ENCODE peak calls at places on chromosomes 2 and 18, in four cellular contexts. I is GM12878, N is HepG2, A is K562. U is an unnamed sample.
A peak's percentile ranks its signal among the peaks of the same experiment; 100 is the strongest.

GRCh38 chr18:1659190-1659589 is 754.5 kb downstream of the ADCYAP1 start:
- DNase-seq in I (no peak), N (no peak), A (no peak), U (no peak)

GRCh38 chr2:234403074-234403473 is 93.8 kb downstream of the ARL4C start:
- DNase-seq in I (no peak), N (no peak), A (no peak), U (no peak)

GRCh38 chr2:174495365-174496012 is 8.7 kb upstream of the GPR155 start:
- DNase-seq in I (no peak), N (no peak), A (no peak), U (no peak)

GRCh38 chr2:97953867-97954266 is 41.9 kb downstream of the TMEM131 start:
- DNase-seq in I (no peak), N (no peak), A (no peak), U (no peak)

GRCh38 chr2:174247474-174248186 is 702 bp downstream of the OLA1 start:
- DNase-seq in I (no peak), N (peak; percentile 70), A (no peak), U (peak; percentile 25)

GRCh38 chr18:1149709-1150108 is 245.0 kb downstream of the ADCYAP1 start:
- DNase-seq in I (no peak), N (no peak), A (no peak), U (no peak)

GRCh38 chr18:23802817-23803216 is 113.6 kb downstream of the LAMA3 start:
- DNase-seq in I (no peak), N (no peak), A (no peak), U (no peak)

GRCh38 chr2:85945576-85945975 is 56.8 kb upstream of the ST3GAL5 start:
- DNase-seq in I (no peak), N (no peak), A (no peak), U (no peak)

GRCh38 chr2:217899231-217900009 is 103.4 kb downstream of the TNS1 start:
- DNase-seq in I (no peak), N (peak; percentile 86), A (peak; percentile 82), U (peak; percentile 77)

GRCh38 chr2:74671479-74671878 is 17.4 kb downstream of the SEMA4F start:
- DNase-seq in I (no peak), N (no peak), A (no peak), U (no peak)

GRCh38 chr2:18492721-18493120 is 67.7 kb downstream of the RDH14 start:
- DNase-seq in I (no peak), N (no peak), A (no peak), U (no peak)

GRCh38 chr2:157696036-157696435 is 67.4 kb upstream of the ACVR1C start:
- DNase-seq in I (no peak), N (no peak), A (no peak), U (no peak)

GRCh38 chr2:81304154-81304830 is 999.7 kb upstream of the LRRTM1 start:
- DNase-seq in I (no peak), N (no peak), A (no peak), U (no peak)

DNA sequence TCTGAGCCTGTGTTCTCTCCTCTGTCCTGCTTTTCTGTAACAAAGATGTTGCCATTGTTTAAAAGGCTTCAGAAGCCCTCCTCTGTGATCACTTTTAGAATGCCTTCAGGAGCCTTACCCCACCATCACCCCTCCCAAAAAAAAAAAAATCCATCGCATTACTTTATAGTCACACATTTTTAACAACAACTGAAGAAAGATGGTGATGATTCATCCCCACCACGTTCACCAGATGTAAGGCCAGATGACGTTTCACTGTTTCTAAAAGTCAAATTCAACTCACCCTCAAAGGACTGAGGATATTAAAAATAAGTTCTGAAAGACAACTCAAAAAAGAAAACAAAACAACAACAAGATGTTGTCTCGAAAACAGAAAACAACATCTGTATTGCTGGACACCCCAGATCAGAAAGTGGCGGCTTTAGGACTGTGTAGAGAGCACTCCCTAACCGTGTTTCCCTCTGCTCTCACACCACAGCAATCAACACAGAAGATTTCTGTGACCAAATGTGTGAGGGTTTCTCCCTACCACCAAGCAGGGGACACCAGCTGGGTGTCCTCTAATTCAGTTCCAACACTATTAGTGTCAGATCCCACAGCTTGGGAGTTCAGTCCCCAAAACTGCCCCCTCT is 61.9 kb upstream of the CREB1 start:
- DNase-seq in I (peak; percentile 16), N (no peak), A (peak; percentile 8), U (no peak)
- TF ChIP-seq BHLHE40 in I (no peak), N (no peak), A (no peak), U (no peak)

DNA sequence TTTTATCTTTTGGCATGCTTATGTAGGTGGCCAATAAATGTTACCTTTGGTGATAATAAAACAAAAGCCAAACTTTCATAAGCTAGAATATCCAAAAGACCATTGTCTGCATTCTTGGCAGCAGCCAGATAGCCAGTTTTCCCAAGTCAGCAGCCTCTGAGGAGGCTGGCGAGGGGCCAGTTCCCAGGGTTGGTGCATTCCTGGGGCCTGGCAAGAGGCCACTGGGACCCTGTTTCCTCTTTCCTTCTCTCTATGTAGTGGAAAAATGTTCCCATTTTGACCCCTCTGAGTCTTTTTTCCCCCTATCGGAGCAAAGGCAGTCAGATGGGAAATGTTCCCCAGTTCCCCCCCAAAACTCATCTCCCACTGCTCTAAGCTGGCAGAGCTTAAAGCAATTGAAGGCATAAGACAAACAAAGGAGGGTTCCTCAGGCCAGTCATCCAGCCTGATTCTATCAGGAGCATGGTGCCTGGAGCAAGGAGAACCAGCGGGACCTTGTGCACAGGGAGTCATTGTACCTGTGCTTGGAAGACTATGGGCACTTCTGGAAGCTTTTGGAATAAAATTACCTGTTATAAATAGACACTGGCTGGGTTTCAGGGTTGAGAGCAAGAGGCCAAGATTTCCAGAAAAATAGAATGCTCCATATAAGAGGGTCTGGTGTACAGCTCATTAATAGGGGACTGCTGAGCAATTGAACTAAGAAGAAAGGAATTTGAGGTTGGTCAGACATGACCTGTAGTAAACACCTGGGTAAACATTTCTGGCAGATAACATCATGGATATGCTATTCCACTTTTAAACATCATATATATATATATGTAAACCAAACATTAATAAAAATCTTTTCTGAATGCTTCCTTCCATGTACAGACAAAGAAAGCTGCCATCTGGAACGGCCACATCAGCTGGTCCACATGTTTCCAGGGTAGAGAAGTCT is 63.4 kb downstream of the NCKAP5 start:
- DNase-seq in I (no peak), N (no peak), A (no peak), U (no peak)
- TF ChIP-seq JUNB in I (no peak), N (no peak), A (no peak), U (no peak)

GRCh38 chr2:88082781-88083180 is 15.2 kb downstream of the SMYD1 start:
- DNase-seq in I (no peak), N (no peak), A (no peak), U (no peak)

GRCh38 chr2:88077076-88077475 is 9.5 kb downstream of the SMYD1 start:
- DNase-seq in I (no peak), N (no peak), A (no peak), U (no peak)

GRCh38 chr2:88078624-88079169 is 11.1 kb downstream of the SMYD1 start:
- DNase-seq in I (no peak), N (no peak), A (no peak), U (no peak)

GRCh38 chr2:88081924-88082609 is 14.4 kb downstream of the SMYD1 start:
- DNase-seq in I (no peak), N (no peak), A (no peak), U (no peak)

GRCh38 chr2:88080545-88080944 is 12.9 kb downstream of the SMYD1 start:
- DNase-seq in I (no peak), N (no peak), A (no peak), U (no peak)
- TF ChIP-seq BHLHE40 in I (no peak), N (no peak), A (no peak), U (no peak)

GRCh38 chr2:121486191-121486590 is 44.5 kb upstream of the RNU4ATAC start:
- DNase-seq in I (no peak), N (no peak), A (no peak), U (no peak)
- TF ChIP-seq JUNB in I (no peak), N (no peak), A (no peak), U (no peak)

GRCh38 chr2:142280846-142281245 is 150.0 kb upstream of the LRP1B start:
- DNase-seq in I (no peak), N (no peak), A (no peak), U (no peak)

GRCh38 chr2:142291964-142292363 is 161.1 kb upstream of the LRP1B start:
- DNase-seq in I (no peak), N (no peak), A (no peak), U (no peak)

GRCh38 chr2:142285480-142285879 is 154.7 kb upstream of the LRP1B start:
- DNase-seq in I (no peak), N (no peak), A (no peak), U (no peak)

GRCh38 chr2:142290931-142291330 is 160.1 kb upstream of the LRP1B start:
- DNase-seq in I (no peak), N (no peak), A (no peak), U (no peak)

GRCh38 chr2:142286618-142287017 is 155.8 kb upstream of the LRP1B start:
- DNase-seq in I (no peak), N (peak; percentile 55), A (no peak), U (peak; percentile 25)
- TF ChIP-seq BHLHE40 in I (no peak), N (no peak), A (no peak), U (no peak)

DNA sequence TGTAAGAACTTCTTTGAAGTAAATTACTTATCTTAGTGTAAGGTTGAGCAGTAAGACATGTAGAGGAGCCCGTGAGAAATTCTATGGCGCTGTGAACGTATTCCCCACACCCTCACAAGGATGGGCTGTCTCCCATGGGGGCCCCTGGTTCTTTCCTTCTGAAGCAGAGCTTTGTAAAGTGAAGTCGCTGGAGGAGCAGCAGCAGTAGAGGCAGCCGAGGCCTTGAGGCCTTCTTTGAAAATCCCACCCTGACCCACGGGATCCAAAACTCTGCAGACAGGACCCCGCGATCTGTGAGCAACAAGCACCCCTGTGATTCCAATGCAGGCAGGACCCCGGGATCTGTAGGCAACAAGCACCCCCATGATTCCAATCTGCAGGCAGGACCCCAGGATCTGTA is 23.8 kb upstream of the SNTG2 start:
- DNase-seq in I (no peak), N (no peak), A (no peak), U (no peak)
- TF ChIP-seq JUNB in I (no peak), N (no peak), A (no peak), U (no peak)

GRCh38 chr2:1804865-1805264 is 60.5 kb upstream of the PXDN start:
- DNase-seq in I (no peak), N (no peak), A (no peak), U (no peak)
- TF ChIP-seq BHLHE40 in I (no peak), N (no peak), A (no peak), U (no peak)